ENCODE peak calls at places on chromosomes 13 and 19, in nine cellular contexts. U, R, V, O, X, M, J, Q and W are unnamed samples.

GRCh38 chr19:375395-376110 is 31.0 kb upstream of the MIER2 start:
- DNase-seq in U (no peak), R (no peak), X (no peak), O (no peak), Q (no peak), M (no peak), V (no peak), J (peak), W (no peak)

GRCh38 chr13:20550799-20551198 is 16.2 kb upstream of the IFT88 start:
- DNase-seq in V (no peak), Q (no peak), O (peak), X (no peak), U (no peak), R (peak), J (no peak), M (no peak), W (no peak)

GRCh38 chr13:37905736-37906135 is 36.2 kb upstream of the TRPC4 start:
- DNase-seq in J (no peak), V (no peak), X (no peak), M (no peak), O (no peak), U (no peak), R (peak), Q (no peak), W (no peak)

GRCh38 chr19:43725468-43725867 is 9.6 kb downstream of the IRGC start:
- DNase-seq in O (no peak), U (no peak), J (no peak), Q (no peak), M (no peak), V (no peak), R (peak), X (no peak), W (no peak)

GRCh38 chr19:41001243-41001971 is 10.3 kb downstream of the CYP2B6 start:
- DNase-seq in O (no peak), V (no peak), R (no peak), U (no peak), M (no peak), J (peak), X (no peak), Q (no peak), W (no peak)

GRCh38 chr13:73138276-73138950 is 79.6 kb downstream of the KLF5 start:
- DNase-seq in U (peak), R (peak), O (no peak), V (no peak), J (no peak), M (no peak), X (no peak), Q (no peak), W (no peak)

GRCh38 chr13:37442996-37443395 is 155.6 kb downstream of the POSTN start:
- DNase-seq in M (no peak), O (no peak), J (no peak), X (no peak), R (peak), Q (no peak), U (no peak), V (no peak), W (no peak)

GRCh38 chr13:84774111-84774510 is 891.8 kb upstream of the SLITRK1 start:
- DNase-seq in O (no peak), U (no peak), R (no peak), J (no peak), V (no peak), Q (no peak), X (no peak), M (no peak), W (no peak)

GRCh38 chr13:107275945-107276614 is 708.1 kb upstream of the ARGLU1 start:
- DNase-seq in J (no peak), Q (no peak), R (peak), U (no peak), X (no peak), M (no peak), O (no peak), V (no peak), W (no peak)

GRCh38 chr13:66424417-66424816 is 805.7 kb downstream of the PCDH9 start:
- DNase-seq in X (no peak), Q (no peak), V (no peak), U (peak), O (no peak), R (peak), M (no peak), J (no peak), W (no peak)

GRCh38 chr19:14580623-14581237 is 2.2 kb upstream of the CLEC17A start:
- DNase-seq in J (peak), M (no peak), O (peak), U (no peak), V (no peak), Q (no peak), X (no peak), R (no peak), W (no peak)

GRCh38 chr19:54517483-54517882 is 14.9 kb downstream of the LAIR2 start:
- DNase-seq in Q (no peak), J (peak), M (peak), U (no peak), O (peak), R (peak), V (no peak), X (peak), W (no peak)

GRCh38 chr19:6374179-6374709 is 1.5 kb downstream of the PSPN start:
- DNase-seq in V (no peak), R (no peak), Q (no peak), U (no peak), M (no peak), J (peak), O (no peak), X (no peak), W (no peak)

GRCh38 chr13:33218020-33218419 is 67.5 kb downstream of the STARD13 start:
- DNase-seq in J (no peak), O (no peak), X (no peak), V (no peak), U (no peak), R (peak), Q (no peak), M (no peak), W (no peak)

GRCh38 chr13:112078216-112078615 is 11.3 kb downstream of the SOX1 start:
- DNase-seq in X (no peak), V (no peak), R (no peak), M (no peak), J (peak), Q (no peak), O (no peak), U (no peak), W (no peak)

GRCh38 chr19:2043269-2043641 is 7.8 kb downstream of the MKNK2 start:
- DNase-seq in O (no peak), J (no peak), V (no peak), M (no peak), U (no peak), R (no peak), X (no peak), Q (no peak), W (no peak)

GRCh38 chr13:40344270-40345148 is 321.9 kb downstream of the FOXO1 start:
- DNase-seq in M (no peak), J (no peak), O (no peak), Q (no peak), X (no peak), R (peak), V (no peak), U (no peak), W (no peak)

GRCh38 chr13:67043901-67044300 is 186.2 kb downstream of the PCDH9 start:
- DNase-seq in V (no peak), J (no peak), O (no peak), M (no peak), U (no peak), Q (no peak), R (peak), X (no peak), W (no peak)

GRCh38 chr19:3137139-3137538 is 1.3 kb downstream of the GNA15 start:
- DNase-seq in Q (no peak), J (no peak), O (peak), M (no peak), U (no peak), R (peak), V (no peak), X (no peak), W (no peak)

GRCh38 chr13:75347457-75347856 is 134.5 kb downstream of the TBC1D4 start:
- DNase-seq in U (no peak), O (no peak), J (no peak), M (no peak), R (no peak), X (no peak), Q (no peak), V (no peak), W (no peak)

GRCh38 chr13:40231311-40231710 is 435.1 kb downstream of the FOXO1 start:
- DNase-seq in O (no peak), Q (no peak), V (no peak), R (no peak), X (no peak), U (no peak), M (no peak), J (no peak), W (no peak)

GRCh38 chr19:16461630-16462051 is 10.1 kb downstream of the EPS15L1 start:
- DNase-seq in X (no peak), R (no peak), V (peak), U (no peak), M (no peak), O (no peak), Q (no peak), J (peak), W (no peak)

GRCh38 chr13:31042501-31043165 is 110.2 kb downstream of the TEX26 start:
- DNase-seq in M (no peak), Q (no peak), X (no peak), V (no peak), U (no peak), J (no peak), R (no peak), O (no peak), W (peak)

GRCh38 chr19:58154287-58154678 is 3.7 kb upstream of the ZNF329 start:
- DNase-seq in O (peak), R (peak), Q (peak), J (no peak), U (no peak), V (no peak), X (no peak), M (no peak), W (peak)

GRCh38 chr19:45137179-45137761 is 23.5 kb downstream of the NKPD1 start:
- DNase-seq in R (peak), Q (no peak), M (no peak), U (no peak), O (no peak), V (peak), X (no peak), J (peak), W (no peak)

GRCh38 chr13:92175330-92175729 is 776.9 kb downstream of the GPC5 start:
- DNase-seq in R (peak), J (peak), M (no peak), X (no peak), U (peak), Q (no peak), V (peak), O (peak), W (peak)

GRCh38 chr13:108435393-108436149 is 166.1 kb downstream of the TNFSF13B start:
- DNase-seq in X (no peak), U (no peak), O (no peak), M (no peak), R (no peak), Q (no peak), V (no peak), J (no peak), W (no peak)

GRCh38 chr13:70027551-70027950 is 80.1 kb upstream of the ATXN8OS start:
- DNase-seq in R (no peak), M (no peak), V (no peak), O (no peak), U (no peak), Q (no peak), J (no peak), X (no peak), W (no peak)

GRCh38 chr19:52778811-52779210 is 7.8 kb downstream of the ZNF600 start:
- DNase-seq in V (no peak), R (no peak), O (peak), M (no peak), Q (no peak), X (no peak), J (no peak), U (no peak), W (no peak)

GRCh38 chr13:112983428-112984196 is 14.6 kb downstream of the MCF2L start:
- DNase-seq in U (no peak), Q (no peak), M (no peak), R (no peak), O (no peak), V (no peak), X (no peak), J (peak), W (no peak)

GRCh38 chr13:99626461-99627082 is 125.3 kb downstream of the TM9SF2 start:
- DNase-seq in O (no peak), V (no peak), X (no peak), U (no peak), M (no peak), Q (peak), J (no peak), R (peak), W (no peak)

GRCh38 chr19:29211562-29212416 is 1.2 kb downstream of the UQCRFS1 start:
- DNase-seq in J (peak), O (peak), M (no peak), R (peak), V (no peak), X (no peak), U (no peak), Q (no peak), W (no peak)

GRCh38 chr19:45469132-45469834 is 1.5 kb downstream of the FOSB start:
- DNase-seq in Q (peak), O (peak), J (peak), V (peak), X (peak), U (peak), M (peak), R (peak), W (peak)

GRCh38 chr13:60591348-60591747 is 194.3 kb downstream of the TDRD3 start:
- DNase-seq in V (peak), Q (peak), M (peak), U (no peak), O (peak), J (no peak), X (no peak), R (peak), W (no peak)